ENCODE peak calls at places on chromosomes 3 and 15, in five cellular contexts. One of them, this sample, is unnamed.

GRCh38 chr3:151230644-151231043 is 27.6 kb upstream of the GPR171 start:
- DNase-seq in T47D: no peak
- DNase-seq in right lobe of liver: no peak
- DNase-seq in AG09319: no peak
- DNase-seq in body of pancreas: no peak
- DNase-seq in this sample: no peak

GRCh38 chr3:97979610-97980009 is 7.4 kb upstream of the RIOX2 start:
- DNase-seq in T47D: no peak
- DNase-seq in right lobe of liver: no peak
- DNase-seq in AG09319: no peak
- DNase-seq in body of pancreas: no peak
- DNase-seq in this sample: no peak

GRCh38 chr15:91824256-91824655 is 29.3 kb upstream of the SLCO3A1 start:
- DNase-seq in T47D: no peak
- DNase-seq in right lobe of liver: no peak
- DNase-seq in AG09319: no peak
- DNase-seq in body of pancreas: no peak
- DNase-seq in this sample: no peak

GRCh38 chr3:98573231-98573728 is 20.1 kb downstream of the CPOX start:
- DNase-seq in T47D: peak
- DNase-seq in right lobe of liver: no peak
- DNase-seq in AG09319: no peak
- DNase-seq in body of pancreas: no peak
- DNase-seq in this sample: no peak

GRCh38 chr15:89429023-89429422 is 67.4 kb downstream of the RHCG start:
- DNase-seq in T47D: no peak
- DNase-seq in right lobe of liver: no peak
- DNase-seq in AG09319: no peak
- DNase-seq in body of pancreas: no peak
- DNase-seq in this sample: no peak

GRCh38 chr15:91192285-91193058 is 92.4 kb downstream of the SV2B start:
- DNase-seq in T47D: no peak
- DNase-seq in right lobe of liver: no peak
- DNase-seq in AG09319: no peak
- DNase-seq in body of pancreas: no peak
- DNase-seq in this sample: no peak

GRCh38 chr15:28895566-28895965 is 9.8 kb downstream of the APBA2 start:
- DNase-seq in T47D: no peak
- DNase-seq in right lobe of liver: no peak
- DNase-seq in AG09319: no peak
- DNase-seq in body of pancreas: no peak
- DNase-seq in this sample: no peak

GRCh38 chr3:15114466-15115358 is 15.8 kb upstream of the RBSN start:
- DNase-seq in T47D: no peak
- DNase-seq in right lobe of liver: no peak
- DNase-seq in AG09319: no peak
- DNase-seq in body of pancreas: no peak
- DNase-seq in this sample: no peak

GRCh38 chr3:117820900-117821299 is 1111.3 kb downstream of the TUSC7 start:
- DNase-seq in T47D: no peak
- DNase-seq in right lobe of liver: no peak
- DNase-seq in AG09319: peak
- DNase-seq in body of pancreas: no peak
- DNase-seq in this sample: no peak

GRCh38 chr3:48516571-48516970 is 12.6 kb upstream of the SHISA5 start:
- DNase-seq in T47D: no peak
- DNase-seq in right lobe of liver: no peak
- DNase-seq in AG09319: no peak
- DNase-seq in body of pancreas: no peak
- DNase-seq in this sample: no peak

GRCh38 chr3:119557874-119558264 is 1.5 kb downstream of the CD80 start:
- DNase-seq in T47D: no peak
- DNase-seq in right lobe of liver: no peak
- DNase-seq in AG09319: no peak
- DNase-seq in body of pancreas: no peak
- DNase-seq in this sample: no peak

GRCh38 chr3:24773798-24774197 is 279.1 kb upstream of the THRB start:
- DNase-seq in T47D: peak
- DNase-seq in right lobe of liver: peak
- DNase-seq in AG09319: peak
- DNase-seq in body of pancreas: peak
- DNase-seq in this sample: no peak

GRCh38 chr3:177220136-177220974 is 23.1 kb upstream of the TBL1XR1 start:
- DNase-seq in T47D: no peak
- DNase-seq in right lobe of liver: no peak
- DNase-seq in AG09319: no peak
- DNase-seq in body of pancreas: no peak
- DNase-seq in this sample: no peak

GRCh38 chr3:174251696-174252095 is 607.4 kb upstream of the NAALADL2 start:
- DNase-seq in T47D: no peak
- DNase-seq in right lobe of liver: no peak
- DNase-seq in AG09319: no peak
- DNase-seq in body of pancreas: no peak
- DNase-seq in this sample: no peak

GRCh38 chr3:195813916-195814486 is 2.3 kb upstream of the MUC4 start:
- DNase-seq in T47D: no peak
- DNase-seq in right lobe of liver: no peak
- DNase-seq in AG09319: no peak
- DNase-seq in body of pancreas: no peak
- DNase-seq in this sample: no peak

GRCh38 chr3:164375995-164376394 is 702.3 kb downstream of the SI start:
- DNase-seq in T47D: peak
- DNase-seq in right lobe of liver: no peak
- DNase-seq in AG09319: no peak
- DNase-seq in body of pancreas: no peak
- DNase-seq in this sample: no peak

GRCh38 chr15:60733196-60733595 is 254.3 kb upstream of the ICE2 start:
- DNase-seq in T47D: no peak
- DNase-seq in right lobe of liver: no peak
- DNase-seq in AG09319: no peak
- DNase-seq in body of pancreas: no peak
- DNase-seq in this sample: no peak

GRCh38 chr3:23836536-23837230 is 30.9 kb downstream of the UBE2E1 start:
- DNase-seq in T47D: no peak
- DNase-seq in right lobe of liver: no peak
- DNase-seq in AG09319: no peak
- DNase-seq in body of pancreas: no peak
- DNase-seq in this sample: no peak

GRCh38 chr3:189324538-189325138 is 152.9 kb downstream of the TPRG1 start:
- DNase-seq in T47D: peak
- DNase-seq in right lobe of liver: no peak
- DNase-seq in AG09319: no peak
- DNase-seq in body of pancreas: peak
- DNase-seq in this sample: no peak

GRCh38 chr3:186882881-186883685 is 40.6 kb downstream of the ADIPOQ start:
- DNase-seq in T47D: no peak
- DNase-seq in right lobe of liver: no peak
- DNase-seq in AG09319: no peak
- DNase-seq in body of pancreas: no peak
- DNase-seq in this sample: no peak

GRCh38 chr15:62928242-62928995 is 114.1 kb upstream of the TPM1 start:
- DNase-seq in T47D: no peak
- DNase-seq in right lobe of liver: no peak
- DNase-seq in AG09319: peak
- DNase-seq in body of pancreas: no peak
- DNase-seq in this sample: no peak

This sample was measured in type B pancreatic cell.